ENCODE peak calls at places on chromosomes 11 and 22, in seven cellular contexts. J, X, F, V, H, Y and U are unnamed samples. For H3K4me1, the result is how much of the 10 kb centered on the place peaks cover.

GRCh38 chr11:94776351-94777321 is 8.5 kb downstream of the AMOTL1 start:
- DNase-seq in J (peak), X (peak), F (no peak), V (no peak), H (no peak), Y (peak), U (no peak)

GRCh38 chr22:25123677-25124076 is 76.0 kb upstream of the CRYBB3 start:
- DNase-seq in J (no peak), X (no peak), F (no peak), V (no peak), H (no peak), Y (no peak), U (no peak)

GRCh38 chr11:104534268-104534667 is 364.0 kb downstream of the CASP12 start:
- DNase-seq in J (no peak), X (peak), F (no peak), V (no peak), H (no peak), Y (peak), U (no peak)

GRCh38 chr11:38818720-38819119 is 2220.7 kb upstream of the RAG2 start:
- DNase-seq in J (no peak), X (no peak), F (no peak), V (no peak), H (no peak), Y (no peak), U (no peak)

GRCh38 chr11:34149786-34150185 is 44.4 kb downstream of the NAT10 start:
- DNase-seq in J (no peak), X (peak), F (no peak), V (no peak), H (no peak), Y (peak), U (peak)

GRCh38 chr22:35610741-35611140 is 6.4 kb downstream of the MB start:
- DNase-seq in J (no peak), X (no peak), F (no peak), V (no peak), H (no peak), Y (no peak), U (no peak)

GRCh38 chr22:27877501-27877900 is 41.6 kb downstream of the PITPNB start:
- DNase-seq in J (no peak), X (no peak), F (no peak), V (no peak), H (no peak), Y (no peak), U (no peak)

GRCh38 chr11:74689666-74690065 is 41.6 kb downstream of the CHRDL2 start:
- DNase-seq in J (no peak), X (no peak), F (no peak), V (no peak), H (no peak), Y (peak), U (no peak)

GRCh38 chr11:64772318-64773018 is 5.9 kb downstream of the SF1 start:
- DNase-seq in J (no peak), X (no peak), F (peak), V (no peak), H (no peak), Y (no peak), U (no peak)

GRCh38 chr11:23509023-23509422 is 648.7 kb upstream of the CCDC179 start:
- DNase-seq in J (no peak), X (no peak), F (no peak), V (no peak), H (no peak), Y (peak), U (no peak)

GRCh38 chr22:46053563-46054090 is 76.7 kb upstream of the WNT7B start:
- DNase-seq in J (peak), X (no peak), F (peak), V (no peak), H (no peak), Y (peak), U (peak)

GRCh38 chr11:130095326-130095725 is 25.6 kb downstream of the APLP2 start:
- DNase-seq in J (no peak), X (no peak), F (no peak), V (no peak), H (no peak), Y (no peak), U (no peak)

GRCh38 chr11:106503901-106504300 is 426.4 kb downstream of the AASDHPPT start:
- DNase-seq in J (no peak), X (no peak), F (no peak), V (no peak), H (no peak), Y (no peak), U (no peak)

GRCh38 chr11:47523491-47524199 is 29.3 kb downstream of the CELF1 start:
- DNase-seq in J (no peak), X (peak), F (no peak), V (peak), H (peak), Y (peak), U (peak)

GRCh38 chr11:103537904-103538502 is 428.8 kb downstream of the DYNC2H1 start:
- DNase-seq in J (no peak), X (peak), F (no peak), V (no peak), H (no peak), Y (peak), U (no peak)

GRCh38 chr22:30212363-30212995 is 34.1 kb downstream of the LIF start:
- DNase-seq in J (peak), X (peak), F (peak), V (peak), H (peak), Y (peak), U (peak)

GRCh38 chr11:64208796-64209562 is 2.5 kb downstream of the FERMT3 start:
- DNase-seq in J (no peak), X (no peak), F (no peak), V (no peak), H (no peak), Y (no peak), U (peak)

GRCh38 chr11:13141731-13142724 is 132.9 kb downstream of the RASSF10 start:
- DNase-seq in J (peak), X (no peak), F (no peak), V (no peak), H (no peak), Y (no peak), U (no peak)

GRCh38 chr11:65496304-65497140 is 2.3 kb upstream of the MALAT1 start:
- DNase-seq in J (no peak), X (no peak), F (no peak), V (no peak), H (peak), Y (peak), U (no peak)

GRCh38 chr11:9726313-9727022 is 62.6 kb downstream of the SWAP70 start:
- DNase-seq in J (no peak), X (peak), F (no peak), V (peak), H (no peak), Y (peak), U (no peak)

GRCh38 chr11:26230021-26230420 is 101.9 kb upstream of the ANO3 start:
- DNase-seq in J (no peak), X (no peak), F (no peak), V (no peak), H (no peak), Y (peak), U (no peak)

GRCh38 chr22:41487037-41487963 is 18.4 kb downstream of the ACO2 start:
- DNase-seq in J (no peak), X (no peak), F (no peak), V (no peak), H (no peak), Y (peak), U (no peak)
- TF ChIP-seq CTCF in J (no peak), X (no peak), F (no peak), V (no peak), H (no peak), Y (no peak), U (no peak)

GRCh38 chr11:20497124-20497792 is 102.2 kb upstream of the SLC6A5 start:
- DNase-seq in J (no peak), X (no peak), F (no peak), V (no peak), H (no peak), Y (no peak), U (no peak)
- H3K27ac ChIP-seq in J (no peak), X (no peak), F (no peak), V (no peak), H (no peak), Y (no peak), U (no peak)

GRCh38 chr22:49544286-49544685 is 283.4 kb downstream of the BRD1 start:
- DNase-seq in J (no peak), X (no peak), F (no peak), V (no peak), H (no peak), Y (no peak), U (no peak)
- H3K4me1 ChIP-seq in J (under half), X (under half), F (under half), V (under half), H (under half), Y (under half), U (under half)

GRCh38 chr11:120565436-120566155 is 54.0 kb downstream of the GRIK4 start:
- DNase-seq in J (no peak), X (no peak), F (no peak), V (no peak), H (no peak), Y (no peak), U (no peak)
- TF ChIP-seq CTCF in J (no peak), X (no peak), F (no peak), V (no peak), H (no peak), Y (no peak), U (no peak)

GRCh38 chr11:117052196-117053149 is 45.8 kb downstream of the SIK3 start:
- DNase-seq in J (no peak), X (no peak), F (no peak), V (no peak), H (no peak), Y (no peak), U (no peak)
- H3K27ac ChIP-seq in J (no peak), X (no peak), F (no peak), V (no peak), H (no peak), Y (no peak), U (no peak)

DNA sequence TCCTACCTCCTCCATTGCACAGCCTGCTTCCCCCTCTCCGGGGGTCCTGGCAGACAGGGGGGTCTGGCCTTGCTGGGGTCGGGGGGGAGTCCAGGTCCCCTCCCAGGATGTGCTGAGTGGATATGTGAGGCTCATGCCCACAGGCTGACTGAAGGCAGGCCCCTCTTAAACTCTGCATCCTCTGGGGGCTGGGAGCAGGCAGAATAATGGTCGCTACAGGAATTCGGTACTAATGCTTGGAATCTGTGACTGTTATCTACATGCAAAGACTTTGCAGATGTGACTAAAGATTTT is 1.6 kb upstream of the SUN2 start:
- DNase-seq in J (no peak), X (no peak), F (no peak), V (no peak), H (no peak), Y (no peak), U (no peak)
- H3K4me1 ChIP-seq in J (half or more), X (under half), F (under half), V (under half), H (under half), Y (under half), U (under half)

GRCh38 chr22:20176421-20177060 is 25.7 kb upstream of the CCDC188 start:
- DNase-seq in J (no peak), X (no peak), F (no peak), V (no peak), H (no peak), Y (no peak), U (no peak)

GRCh38 chr22:20173246-20173645 is 22.4 kb upstream of the CCDC188 start:
- DNase-seq in J (no peak), X (no peak), F (no peak), V (no peak), H (no peak), Y (no peak), U (no peak)

GRCh38 chr22:20175597-20175900 is 24.7 kb upstream of the CCDC188 start:
- DNase-seq in J (no peak), X (peak), F (no peak), V (no peak), H (no peak), Y (no peak), U (no peak)

GRCh38 chr22:20173720-20174119 is 22.9 kb upstream of the CCDC188 start:
- DNase-seq in J (no peak), X (no peak), F (no peak), V (no peak), H (no peak), Y (no peak), U (no peak)

GRCh38 chr22:20174785-20175596 is 24.1 kb upstream of the CCDC188 start:
- DNase-seq in J (no peak), X (no peak), F (no peak), V (no peak), H (no peak), Y (no peak), U (no peak)
- TF ChIP-seq CTCF in J (peak), X (no peak), F (no peak), V (peak), H (no peak), Y (peak), U (no peak)

GRCh38 chr22:28942801-28943500 is 59.6 kb downstream of the ZNRF3 start:
- DNase-seq in J (no peak), X (no peak), F (no peak), V (no peak), H (no peak), Y (no peak), U (no peak)

GRCh38 chr22:28939932-28940331 is 56.6 kb downstream of the ZNRF3 start:
- DNase-seq in J (no peak), X (no peak), F (no peak), V (no peak), H (no peak), Y (no peak), U (no peak)

GRCh38 chr22:28942333-28942732 is 59.0 kb downstream of the ZNRF3 start:
- DNase-seq in J (no peak), X (no peak), F (no peak), V (no peak), H (no peak), Y (no peak), U (no peak)

GRCh38 chr22:28940441-28940840 is 57.1 kb downstream of the ZNRF3 start:
- DNase-seq in J (no peak), X (no peak), F (no peak), V (no peak), H (no peak), Y (no peak), U (no peak)

DNA sequence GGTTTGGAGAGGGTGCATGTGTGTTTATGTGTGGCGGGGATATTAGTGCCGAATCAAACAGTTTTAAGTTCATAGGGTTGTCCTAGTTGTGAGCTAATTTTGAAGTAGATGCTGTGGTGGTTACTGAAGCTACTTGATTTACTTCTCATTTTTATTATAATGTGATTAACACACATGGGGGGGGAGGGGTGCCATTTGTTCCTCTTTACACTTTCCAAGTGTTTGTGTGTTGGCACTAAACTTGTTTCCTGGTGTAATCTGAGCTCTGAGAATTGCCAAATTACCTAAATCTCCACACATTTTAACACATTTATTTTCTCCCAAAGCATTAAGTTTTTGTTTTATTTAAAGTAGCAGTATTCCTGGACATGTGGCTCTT is 60.1 kb downstream of the ZNRF3 start:
- DNase-seq in J (no peak), X (no peak), F (no peak), V (no peak), H (peak), Y (no peak), U (no peak)
- H3K27ac ChIP-seq in J (no peak), X (peak), F (no peak), V (no peak), H (no peak), Y (no peak), U (no peak)